ENCODE peak calls at places on chromosomes 13 and 19, in seven cellular contexts. One of them, this sample, is unnamed.

GRCh38 chr13:52345048-52345447 is 60.9 kb downstream of the THSD1 start:
- DNase-seq in CD8-positive, alpha-beta memory T cell: no peak
- DNase-seq in right atrium auricular region: no peak
- DNase-seq in RWPE1: peak; percentile 59
- DNase-seq in effector memory CD4-positive, alpha-beta T cell: no peak
- DNase-seq in HL-60: no peak
- DNase-seq in HepG2: no peak
- DNase-seq in this sample: no peak

GRCh38 chr13:84137292-84137691 is 255.0 kb upstream of the SLITRK1 start:
- DNase-seq in CD8-positive, alpha-beta memory T cell: peak; percentile 79
- DNase-seq in right atrium auricular region: no peak
- DNase-seq in RWPE1: no peak
- DNase-seq in effector memory CD4-positive, alpha-beta T cell: peak; percentile 41
- DNase-seq in HL-60: no peak
- DNase-seq in HepG2: no peak
- DNase-seq in this sample: peak; percentile 70

GRCh38 chr13:108226184-108226583 is 8.0 kb downstream of the ABHD13 start:
- DNase-seq in CD8-positive, alpha-beta memory T cell: no peak
- DNase-seq in right atrium auricular region: no peak
- DNase-seq in RWPE1: no peak
- DNase-seq in effector memory CD4-positive, alpha-beta T cell: no peak
- DNase-seq in HL-60: no peak
- DNase-seq in HepG2: peak; percentile 29
- DNase-seq in this sample: no peak

GRCh38 chr13:69423844-69424243 is 683.8 kb upstream of the ATXN8OS start:
- DNase-seq in CD8-positive, alpha-beta memory T cell: no peak
- DNase-seq in right atrium auricular region: no peak
- DNase-seq in RWPE1: no peak
- DNase-seq in effector memory CD4-positive, alpha-beta T cell: no peak
- DNase-seq in HL-60: no peak
- DNase-seq in HepG2: no peak
- DNase-seq in this sample: no peak

GRCh38 chr13:75362026-75362425 is 119.9 kb downstream of the TBC1D4 start:
- DNase-seq in CD8-positive, alpha-beta memory T cell: no peak
- DNase-seq in right atrium auricular region: no peak
- DNase-seq in RWPE1: no peak
- DNase-seq in effector memory CD4-positive, alpha-beta T cell: no peak
- DNase-seq in HL-60: no peak
- DNase-seq in HepG2: no peak
- DNase-seq in this sample: no peak

GRCh38 chr19:27764186-27764804 is 1448.7 kb downstream of the UQCRFS1 start:
- DNase-seq in CD8-positive, alpha-beta memory T cell: no peak
- DNase-seq in right atrium auricular region: no peak
- DNase-seq in RWPE1: no peak
- DNase-seq in effector memory CD4-positive, alpha-beta T cell: no peak
- DNase-seq in HL-60: no peak
- DNase-seq in HepG2: no peak
- DNase-seq in this sample: no peak

GRCh38 chr13:51519839-51520238 is 64.4 kb upstream of the WDFY2 start:
- DNase-seq in CD8-positive, alpha-beta memory T cell: no peak
- DNase-seq in right atrium auricular region: no peak
- DNase-seq in RWPE1: no peak
- DNase-seq in effector memory CD4-positive, alpha-beta T cell: no peak
- DNase-seq in HL-60: no peak
- DNase-seq in HepG2: peak; percentile 52
- DNase-seq in this sample: no peak

GRCh38 chr13:63409791-63410351 is 1994.2 kb upstream of the PCDH20 start:
- DNase-seq in CD8-positive, alpha-beta memory T cell: no peak
- DNase-seq in right atrium auricular region: no peak
- DNase-seq in RWPE1: no peak
- DNase-seq in effector memory CD4-positive, alpha-beta T cell: no peak
- DNase-seq in HL-60: no peak
- DNase-seq in HepG2: no peak
- DNase-seq in this sample: no peak

GRCh38 chr13:83183439-83184149 is 698.7 kb downstream of the SLITRK1 start:
- DNase-seq in CD8-positive, alpha-beta memory T cell: no peak
- DNase-seq in right atrium auricular region: no peak
- DNase-seq in RWPE1: no peak
- DNase-seq in effector memory CD4-positive, alpha-beta T cell: no peak
- DNase-seq in HL-60: no peak
- DNase-seq in HepG2: no peak
- DNase-seq in this sample: no peak

GRCh38 chr19:17406039-17406886 is 833 bp upstream of the BST2 start:
- DNase-seq in CD8-positive, alpha-beta memory T cell: no peak
- DNase-seq in right atrium auricular region: no peak
- DNase-seq in RWPE1: no peak
- DNase-seq in effector memory CD4-positive, alpha-beta T cell: no peak
- DNase-seq in HL-60: peak; percentile 38
- DNase-seq in HepG2: no peak
- DNase-seq in this sample: no peak

GRCh38 chr13:110338441-110339101 is 31.5 kb downstream of the COL4A2 start:
- DNase-seq in CD8-positive, alpha-beta memory T cell: no peak
- DNase-seq in right atrium auricular region: peak; percentile 87
- DNase-seq in RWPE1: no peak
- DNase-seq in effector memory CD4-positive, alpha-beta T cell: no peak
- DNase-seq in HL-60: no peak
- DNase-seq in HepG2: no peak
- DNase-seq in this sample: no peak

GRCh38 chr19:13164370-13165090 is 14.3 kb downstream of the IER2 start:
- DNase-seq in CD8-positive, alpha-beta memory T cell: peak; percentile 42
- DNase-seq in right atrium auricular region: no peak
- DNase-seq in RWPE1: peak; percentile 50
- DNase-seq in effector memory CD4-positive, alpha-beta T cell: peak; percentile 35
- DNase-seq in HL-60: peak; percentile 65
- DNase-seq in HepG2: peak; percentile 89
- DNase-seq in this sample: peak; percentile 42

GRCh38 chr19:41588497-41589209 is 12.7 kb downstream of the CEACAM21 start:
- DNase-seq in CD8-positive, alpha-beta memory T cell: no peak
- DNase-seq in right atrium auricular region: no peak
- DNase-seq in RWPE1: peak; percentile 49
- DNase-seq in effector memory CD4-positive, alpha-beta T cell: no peak
- DNase-seq in HL-60: peak; percentile 11
- DNase-seq in HepG2: peak; percentile 15
- DNase-seq in this sample: peak; percentile 23

GRCh38 chr13:97403893-97404683 is 29.9 kb upstream of the RAP2A start:
- DNase-seq in CD8-positive, alpha-beta memory T cell: no peak
- DNase-seq in right atrium auricular region: no peak
- DNase-seq in RWPE1: no peak
- DNase-seq in effector memory CD4-positive, alpha-beta T cell: no peak
- DNase-seq in HL-60: no peak
- DNase-seq in HepG2: no peak
- DNase-seq in this sample: no peak

GRCh38 chr13:111515648-111516047 is 195.2 kb downstream of the TEX29 start:
- DNase-seq in CD8-positive, alpha-beta memory T cell: no peak
- DNase-seq in right atrium auricular region: peak; percentile 30
- DNase-seq in RWPE1: no peak
- DNase-seq in effector memory CD4-positive, alpha-beta T cell: no peak
- DNase-seq in HL-60: no peak
- DNase-seq in HepG2: no peak
- DNase-seq in this sample: no peak

GRCh38 chr19:28239270-28239669 is 973.7 kb downstream of the UQCRFS1 start:
- DNase-seq in CD8-positive, alpha-beta memory T cell: no peak
- DNase-seq in right atrium auricular region: no peak
- DNase-seq in RWPE1: no peak
- DNase-seq in effector memory CD4-positive, alpha-beta T cell: no peak
- DNase-seq in HL-60: no peak
- DNase-seq in HepG2: no peak
- DNase-seq in this sample: no peak

GRCh38 chr13:106490887-106491321 is 44.6 kb downstream of the EFNB2 start:
- DNase-seq in CD8-positive, alpha-beta memory T cell: peak; percentile 10
- DNase-seq in right atrium auricular region: no peak
- DNase-seq in RWPE1: no peak
- DNase-seq in effector memory CD4-positive, alpha-beta T cell: no peak
- DNase-seq in HL-60: no peak
- DNase-seq in HepG2: no peak
- DNase-seq in this sample: no peak

GRCh38 chr19:6357995-6358394 is 3.3 kb upstream of the CLPP start:
- DNase-seq in CD8-positive, alpha-beta memory T cell: no peak
- DNase-seq in right atrium auricular region: no peak
- DNase-seq in RWPE1: no peak
- DNase-seq in effector memory CD4-positive, alpha-beta T cell: no peak
- DNase-seq in HL-60: no peak
- DNase-seq in HepG2: no peak
- DNase-seq in this sample: no peak

GRCh38 chr19:45094707-45095106 is 1.7 kb downstream of the PPP1R37 start:
- DNase-seq in CD8-positive, alpha-beta memory T cell: no peak
- DNase-seq in right atrium auricular region: no peak
- DNase-seq in RWPE1: no peak
- DNase-seq in effector memory CD4-positive, alpha-beta T cell: no peak
- DNase-seq in HL-60: no peak
- DNase-seq in HepG2: no peak
- DNase-seq in this sample: no peak

GRCh38 chr19:52099497-52100138 is 4.1 kb upstream of the ZNF841 start:
- DNase-seq in CD8-positive, alpha-beta memory T cell: no peak
- DNase-seq in right atrium auricular region: no peak
- DNase-seq in RWPE1: no peak
- DNase-seq in effector memory CD4-positive, alpha-beta T cell: no peak
- DNase-seq in HL-60: no peak
- DNase-seq in HepG2: peak; percentile 64
- DNase-seq in this sample: no peak

GRCh38 chr13:102907016-102907756 is 61.4 kb downstream of the ERCC5 start:
- DNase-seq in CD8-positive, alpha-beta memory T cell: no peak
- DNase-seq in right atrium auricular region: no peak
- DNase-seq in RWPE1: no peak
- DNase-seq in effector memory CD4-positive, alpha-beta T cell: no peak
- DNase-seq in HL-60: no peak
- DNase-seq in HepG2: no peak
- DNase-seq in this sample: no peak

GRCh38 chr19:40005670-40006272 is 8.9 kb downstream of the ZNF546 start:
- DNase-seq in CD8-positive, alpha-beta memory T cell: no peak
- DNase-seq in right atrium auricular region: no peak
- DNase-seq in RWPE1: no peak
- DNase-seq in effector memory CD4-positive, alpha-beta T cell: no peak
- DNase-seq in HL-60: no peak
- DNase-seq in HepG2: no peak
- DNase-seq in this sample: no peak
- H3K27ac ChIP-seq in CD8-positive, alpha-beta memory T cell: peak overlapping the region; percentile 56
- H3K27ac ChIP-seq in right atrium auricular region: no peak overlapping the region
- H3K27ac ChIP-seq in RWPE1: no peak overlapping the region
- H3K27ac ChIP-seq in effector memory CD4-positive, alpha-beta T cell: no peak overlapping the region
- H3K27ac ChIP-seq in HL-60: no peak overlapping the region
- H3K27ac ChIP-seq in HepG2: no peak overlapping the region
- H3K27ac ChIP-seq in this sample: no peak overlapping the region

GRCh38 chr13:100297413-100297812 is 208.5 kb downstream of the PCCA start:
- DNase-seq in CD8-positive, alpha-beta memory T cell: no peak
- DNase-seq in right atrium auricular region: no peak
- DNase-seq in RWPE1: no peak
- DNase-seq in effector memory CD4-positive, alpha-beta T cell: no peak
- DNase-seq in HL-60: no peak
- DNase-seq in HepG2: no peak
- DNase-seq in this sample: no peak
- H3K27ac ChIP-seq in CD8-positive, alpha-beta memory T cell: no peak overlapping the region
- H3K27ac ChIP-seq in right atrium auricular region: no peak overlapping the region
- H3K27ac ChIP-seq in RWPE1: no peak overlapping the region
- H3K27ac ChIP-seq in effector memory CD4-positive, alpha-beta T cell: no peak overlapping the region
- H3K27ac ChIP-seq in HL-60: no peak overlapping the region
- H3K27ac ChIP-seq in HepG2: no peak overlapping the region
- H3K27ac ChIP-seq in this sample: no peak overlapping the region

DNA sequence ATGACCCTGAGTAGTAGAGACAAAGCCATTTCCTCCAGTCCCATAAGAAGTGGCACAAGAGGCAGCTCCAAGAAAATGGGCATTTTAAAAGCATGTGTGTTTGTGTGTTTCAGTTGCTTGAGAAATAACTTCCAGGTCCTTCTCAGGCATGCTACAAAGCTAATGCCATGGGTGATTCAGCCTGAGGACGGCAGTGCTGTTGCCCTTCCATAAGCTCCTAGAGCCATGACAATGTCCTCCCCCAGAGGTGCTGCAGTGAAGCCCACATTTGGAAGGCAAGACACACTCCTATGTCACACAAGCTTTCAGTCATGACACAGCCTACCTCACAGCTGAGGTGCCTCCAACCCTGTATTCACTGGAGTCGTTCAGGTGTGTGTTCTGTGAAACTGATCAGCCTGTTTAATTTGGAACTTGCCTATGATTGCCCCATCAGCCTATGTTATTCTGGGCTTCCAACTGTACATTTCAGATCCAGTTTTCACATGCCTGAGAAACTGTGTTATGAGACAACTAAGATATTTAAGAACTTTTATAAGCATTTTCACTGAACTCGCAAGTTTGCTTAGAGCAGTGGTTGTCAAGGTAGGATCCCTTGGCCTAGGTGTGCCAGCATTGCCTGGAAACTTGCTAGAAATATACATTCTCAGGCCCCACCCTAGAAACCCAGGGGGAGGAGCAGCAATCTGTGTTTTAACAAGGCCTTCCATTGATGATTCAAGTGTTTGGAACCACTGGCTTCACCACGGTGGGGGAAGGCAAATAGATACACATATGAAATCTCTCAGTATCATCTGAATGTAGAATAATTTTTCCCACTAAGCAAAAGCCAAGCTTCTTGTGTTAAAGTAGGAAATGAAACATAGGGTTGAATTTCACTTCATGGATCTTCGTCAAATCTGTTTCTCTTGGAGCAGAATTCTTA is 213.4 kb downstream of the FOXO1 start:
- DNase-seq in CD8-positive, alpha-beta memory T cell: no peak
- DNase-seq in right atrium auricular region: no peak
- DNase-seq in RWPE1: peak; percentile 89
- DNase-seq in effector memory CD4-positive, alpha-beta T cell: no peak
- DNase-seq in HL-60: no peak
- DNase-seq in HepG2: peak; percentile 63
- DNase-seq in this sample: no peak
- H3K27ac ChIP-seq in CD8-positive, alpha-beta memory T cell: no peak overlapping the region
- H3K27ac ChIP-seq in right atrium auricular region: no peak overlapping the region
- H3K27ac ChIP-seq in RWPE1: peak overlapping the region; percentile 87
- H3K27ac ChIP-seq in effector memory CD4-positive, alpha-beta T cell: no peak overlapping the region
- H3K27ac ChIP-seq in HL-60: no peak overlapping the region
- H3K27ac ChIP-seq in HepG2: no peak overlapping the region
- H3K27ac ChIP-seq in this sample: no peak overlapping the region

DNA sequence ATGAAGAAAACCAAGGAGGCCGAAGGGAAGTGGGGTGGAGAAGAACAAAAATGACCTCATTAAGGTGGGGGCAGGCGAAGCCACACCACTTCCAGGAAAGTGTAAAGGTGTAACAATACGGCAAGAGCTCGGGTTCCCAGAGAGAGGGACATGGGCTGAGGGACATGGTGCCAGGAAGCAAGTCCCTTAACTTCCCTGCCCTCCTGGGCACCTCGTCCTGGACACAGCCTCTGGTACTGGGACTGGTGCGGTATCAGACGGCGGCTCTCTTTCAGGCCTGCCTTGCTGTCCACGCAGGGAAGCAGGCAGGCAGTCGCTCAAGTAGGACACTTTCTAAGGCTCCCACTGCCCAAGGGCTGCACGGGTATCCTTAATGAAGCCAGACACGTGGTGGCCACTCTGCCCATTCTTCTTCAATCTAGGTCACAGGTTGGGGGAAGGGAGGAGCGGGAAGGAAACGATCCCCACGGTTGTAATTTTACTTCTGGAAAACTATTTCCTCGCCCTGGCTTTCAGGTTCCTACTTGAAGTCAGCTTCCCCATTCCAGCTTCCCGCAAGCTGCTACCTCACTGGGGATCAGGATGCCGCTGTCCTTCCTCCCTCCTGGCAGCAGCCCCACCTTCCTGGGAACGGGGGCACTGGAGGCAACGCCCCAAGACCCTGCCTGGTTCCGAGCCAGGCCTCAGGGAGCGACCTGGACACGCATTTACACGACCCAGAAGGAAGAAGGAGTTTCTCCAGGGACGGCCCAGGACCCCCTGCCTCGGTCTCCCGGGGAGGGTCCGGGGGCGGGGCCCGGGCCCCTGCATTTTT is 1.2 kb downstream of the AP3D1 start:
- DNase-seq in CD8-positive, alpha-beta memory T cell: no peak
- DNase-seq in right atrium auricular region: no peak
- DNase-seq in RWPE1: no peak
- DNase-seq in effector memory CD4-positive, alpha-beta T cell: no peak
- DNase-seq in HL-60: peak; percentile 28
- DNase-seq in HepG2: no peak
- DNase-seq in this sample: no peak
- H3K27ac ChIP-seq in CD8-positive, alpha-beta memory T cell: peak overlapping the region; percentile 86
- H3K27ac ChIP-seq in right atrium auricular region: peak overlapping the region; percentile 92
- H3K27ac ChIP-seq in RWPE1: peak overlapping the region; percentile 82
- H3K27ac ChIP-seq in effector memory CD4-positive, alpha-beta T cell: peak overlapping the region; percentile 87
- H3K27ac ChIP-seq in HL-60: peak overlapping the region; percentile 68
- H3K27ac ChIP-seq in HepG2: peak overlapping the region; percentile 76
- H3K27ac ChIP-seq in this sample: peak overlapping the region; percentile 95

This sample was measured in naive thymus-derived CD4-positive, alpha-beta T cell.